ENCODE peak calls at places on chromosome 3, in four cellular contexts. T, N, R and D are unnamed samples.

GRCh38 chr3:160217675-160218074 is 7.5 kb upstream of the C3orf80 start:
- DNase-seq in T (no peak), N (no peak), R (no peak), D (no peak)

GRCh38 chr3:194782767-194783404 is 97.2 kb downstream of the FAM43A start:
- DNase-seq in N (no peak), R (no peak), T (no peak), D (no peak)

GRCh38 chr3:119237299-119237698 is 3.4 kb downstream of the B4GALT4 start:
- DNase-seq in T (no peak), N (no peak), R (no peak), D (no peak)

GRCh38 chr3:100124116-100124767 is 9.9 kb upstream of the FILIP1L start:
- DNase-seq in N (no peak), R (no peak), T (no peak), D (no peak)

GRCh38 chr3:144743325-144743724 is 771.7 kb downstream of the DIPK2A start:
- DNase-seq in R (no peak), N (no peak), T (no peak), D (no peak)

GRCh38 chr3:81758275-81758674 is 3.2 kb downstream of the GBE1 start:
- DNase-seq in N (no peak), T (no peak), R (peak; percentile 55), D (no peak)

GRCh38 chr3:27653803-27654558 is 68.1 kb downstream of the EOMES start:
- DNase-seq in N (no peak), R (no peak), T (no peak), D (no peak)

GRCh38 chr3:150041877-150042276 is 71.2 kb upstream of the PFN2 start:
- DNase-seq in N (no peak), R (no peak), T (no peak), D (no peak)

GRCh38 chr3:141372656-141373055 is 4.4 kb downstream of the ZBTB38 start:
- DNase-seq in R (no peak), T (no peak), N (no peak), D (no peak)

GRCh38 chr3:8767181-8767666 is 2.2 kb downstream of the OXTR start:
- DNase-seq in N (no peak), R (no peak), T (no peak), D (no peak)

GRCh38 chr3:167110906-167111305 is 269.2 kb downstream of the ZBBX start:
- DNase-seq in R (no peak), N (no peak), T (no peak), D (peak; percentile 36)

GRCh38 chr3:113094514-113094913 is 103.7 kb downstream of the GTPBP8 start:
- DNase-seq in N (no peak), R (no peak), T (no peak), D (no peak)

GRCh38 chr3:159185443-159186050 is 383.7 kb downstream of the MFSD1 start:
- DNase-seq in N (no peak), R (no peak), T (no peak), D (peak; percentile 23)

GRCh38 chr3:133426721-133427120 is 26.9 kb downstream of the BFSP2 start:
- DNase-seq in N (no peak), T (no peak), R (no peak), D (no peak)

GRCh38 chr3:81216192-81216591 is 545.3 kb downstream of the GBE1 start:
- DNase-seq in N (no peak), R (no peak), T (no peak), D (no peak)

GRCh38 chr3:23761440-23761896 is 44.3 kb upstream of the UBE2E1 start:
- DNase-seq in N (no peak), T (no peak), R (no peak), D (peak; percentile 44)

GRCh38 chr3:71304684-71305083 is 278.8 kb downstream of the FOXP1 start:
- DNase-seq in R (no peak), T (no peak), N (no peak), D (no peak)

GRCh38 chr3:157059181-157059580 is 100.8 kb downstream of the CCNL1 start:
- DNase-seq in R (no peak), T (no peak), N (no peak), D (no peak)

GRCh38 chr3:153513236-153513635 is 351.2 kb downstream of the RAP2B start:
- DNase-seq in R (no peak), N (no peak), T (peak; percentile 12), D (no peak)

GRCh38 chr3:151327571-151328198 is 1.7 kb downstream of the P2RY13 start:
- DNase-seq in R (no peak), N (no peak), T (no peak), D (peak; percentile 18)

GRCh38 chr3:106740116-106740515 is 637.1 kb upstream of the CCDC54 start:
- DNase-seq in T (no peak), R (no peak), N (no peak), D (no peak)

GRCh38 chr3:78495326-78495725 is 1272.5 kb downstream of the ROBO1 start:
- DNase-seq in N (no peak), R (no peak), T (no peak), D (no peak)

GRCh38 chr3:134423153-134423552 is 48.9 kb upstream of the AMOTL2 start:
- DNase-seq in T (peak; percentile 25), N (no peak), R (no peak), D (no peak)

GRCh38 chr3:134255399-134255798 is 4.7 kb upstream of the RYK start:
- DNase-seq in R (no peak), T (no peak), N (no peak), D (no peak)

GRCh38 chr3:52171577-52172261 is 17.5 kb upstream of the POC1A start:
- DNase-seq in T (no peak), R (no peak), N (peak; percentile 50), D (no peak)

GRCh38 chr3:57228734-57229505 is 1.4 kb downstream of the APPL1 start:
- DNase-seq in N (no peak), T (no peak), R (no peak), D (peak; percentile 43)

GRCh38 chr3:57224856-57225255 is 2.7 kb upstream of the APPL1 start:
- DNase-seq in N (no peak), T (no peak), R (no peak), D (no peak)

GRCh38 chr3:57226156-57226555 is 1.4 kb upstream of the APPL1 start:
- DNase-seq in R (no peak), N (no peak), T (no peak), D (no peak)

GRCh38 chr3:57227930-57228733 is 603 bp downstream of the APPL1 start:
- DNase-seq in N (no peak), T (peak; percentile 33), R (peak; percentile 32), D (peak; percentile 54)

GRCh38 chr3:57227204-57227929 is at the start of gene APPL1:
- DNase-seq in N (peak; percentile 39), R (peak; percentile 84), T (peak; percentile 97), D (peak; percentile 99)
- TF ChIP-seq CTCF in N (no peak), R (no peak), T (no peak), D (no peak)

GRCh38 chr3:18988619-18989229 is 159.6 kb upstream of the KCNH8 start:
- DNase-seq in T (no peak), N (no peak), R (no peak), D (peak; percentile 30)
- TF ChIP-seq CTCF in T (peak; percentile 38), N (peak; percentile 55), R (no peak), D (peak; percentile 48)

DNA sequence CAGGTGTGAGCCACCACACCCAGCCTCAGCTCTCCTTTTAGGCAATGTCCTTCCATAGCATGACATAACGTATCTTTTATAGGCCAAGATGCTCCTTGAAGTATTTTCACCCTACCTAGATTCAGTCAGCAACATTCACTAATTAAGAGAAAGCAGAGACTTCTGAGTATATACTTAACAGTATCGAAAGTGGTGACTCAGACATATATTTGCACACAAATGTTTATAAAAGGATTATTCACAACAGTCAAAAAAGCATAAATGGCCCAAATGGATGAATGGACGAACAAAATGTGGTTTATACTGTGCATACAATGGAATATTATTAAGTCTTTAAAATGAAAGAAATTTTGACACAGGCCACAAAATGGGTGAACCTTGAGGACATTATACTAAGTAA is 108.6 kb downstream of the ZNF385D start:
- DNase-seq in N (no peak), T (no peak), R (no peak), D (no peak)
- TF ChIP-seq CTCF in N (no peak), T (no peak), R (no peak), D (no peak)

GRCh38 chr3:177521305-177521704 is 324.0 kb upstream of the TBL1XR1 start:
- DNase-seq in R (no peak), T (peak; percentile 65), N (no peak), D (no peak)
- TF ChIP-seq CTCF in R (no peak), T (no peak), N (no peak), D (no peak)

DNA sequence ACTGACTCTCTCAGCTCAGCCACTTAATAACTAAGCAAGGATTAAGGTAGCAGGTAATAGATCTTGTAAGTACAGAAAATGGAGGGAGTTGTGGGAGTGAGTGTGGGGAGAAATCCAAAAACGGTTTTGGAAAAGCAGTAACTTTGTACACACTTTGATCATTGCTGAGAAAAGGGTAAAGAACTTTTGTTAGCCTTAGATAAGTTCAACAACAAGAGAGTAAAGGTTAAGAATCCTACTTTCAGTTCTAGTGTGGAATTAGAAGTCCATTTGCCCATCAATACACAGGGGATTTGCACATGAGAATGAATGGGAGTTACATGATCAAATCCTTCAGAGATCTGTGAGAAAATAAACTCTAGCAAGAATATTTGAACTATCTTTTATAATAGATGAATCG is 528.7 kb downstream of the SOX2 start:
- DNase-seq in T (no peak), N (no peak), R (no peak), D (no peak)
- TF ChIP-seq CTCF in T (no peak), N (no peak), R (no peak), D (no peak)

DNA sequence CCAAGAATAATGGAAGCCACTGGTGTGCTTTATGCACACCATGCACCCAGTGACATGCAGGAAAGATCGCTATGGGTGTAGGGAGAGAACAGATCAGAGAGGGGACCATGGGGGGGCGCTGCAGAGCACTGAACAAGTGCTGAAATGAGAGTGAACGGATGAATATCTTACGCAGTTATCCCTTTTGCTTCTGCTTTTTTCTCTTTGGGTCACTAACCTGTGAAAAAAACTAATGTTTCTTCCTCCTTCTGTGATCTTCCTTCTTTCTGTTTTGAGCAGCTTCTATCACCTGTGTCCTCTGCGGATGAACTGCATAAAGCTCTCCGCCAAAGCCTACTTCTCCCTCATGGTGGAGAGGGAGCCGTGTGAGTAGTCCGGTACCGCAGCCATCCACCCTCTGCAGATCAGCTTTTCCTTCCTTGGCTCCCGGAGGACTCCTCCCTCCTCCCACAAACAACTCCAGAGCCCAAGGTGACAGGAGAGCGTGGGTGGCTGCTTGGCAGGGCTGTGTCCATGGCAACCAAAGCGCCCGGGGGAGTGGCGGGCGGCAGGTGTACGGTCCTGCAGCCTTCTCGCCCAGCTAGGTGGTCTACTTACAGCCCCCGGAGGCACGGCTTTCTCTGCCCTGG is 106.2 kb downstream of the DGKG start:
- DNase-seq in T (peak; percentile 67), N (no peak), R (no peak), D (peak; percentile 65)
- TF ChIP-seq CTCF in T (peak; percentile 57), N (peak; percentile 44), R (no peak), D (peak; percentile 63)

DNA sequence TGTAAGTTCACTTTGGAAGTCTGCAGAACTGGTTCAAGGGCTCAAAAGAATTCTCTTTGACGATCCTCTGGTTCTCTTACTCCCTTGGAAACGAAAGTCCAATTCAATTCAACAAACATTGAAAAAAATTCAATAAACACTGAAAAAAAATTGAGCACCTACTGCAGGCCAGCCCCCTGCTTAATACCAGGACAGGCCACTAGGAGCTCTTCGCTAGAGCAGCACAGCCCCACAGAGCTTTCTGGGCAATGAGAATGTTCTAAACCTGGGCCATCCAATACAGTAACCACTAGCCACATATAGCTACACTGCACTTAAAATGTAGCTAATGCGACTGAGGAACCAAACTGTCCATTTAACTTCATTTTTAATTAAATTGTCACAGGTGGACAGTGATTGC is 50.4 kb upstream of the DCLK3 start:
- DNase-seq in T (no peak), R (no peak), N (no peak), D (no peak)
- TF ChIP-seq CTCF in T (peak; percentile 31), R (no peak), N (peak; percentile 26), D (no peak)